ENCODE peak calls at places on chromosomes 13 and 19, in seven cellular contexts. F, Q, T, C, Z, E and B are unnamed samples.

GRCh38 chr19:48751835-48752510 is 468 bp downstream of the FUT1 start:
- DNase-seq in F (no peak), Q (no peak), T (no peak), C (no peak), Z (no peak), E (no peak), B (no peak)

GRCh38 chr13:30148171-30148754 is 159.1 kb downstream of the KATNAL1 start:
- DNase-seq in F (no peak), Q (no peak), T (no peak), C (no peak), Z (no peak), E (peak; percentile 35), B (peak; percentile 43)

GRCh38 chr19:16516381-16516780 is 20.2 kb downstream of the C19orf44 start:
- DNase-seq in F (no peak), Q (no peak), T (no peak), C (no peak), Z (no peak), E (no peak), B (no peak)

GRCh38 chr13:38417241-38417640 is 67.6 kb downstream of the UFM1 start:
- DNase-seq in F (no peak), Q (no peak), T (no peak), C (no peak), Z (no peak), E (no peak), B (no peak)

GRCh38 chr13:80753951-80754350 is 413.0 kb upstream of the SPRY2 start:
- DNase-seq in F (no peak), Q (no peak), T (no peak), C (no peak), Z (no peak), E (no peak), B (no peak)

GRCh38 chr19:571127-571974 is 1.0 kb upstream of the BSG start:
- DNase-seq in F (peak; percentile 68), Q (no peak), T (no peak), C (peak; percentile 70), Z (peak; percentile 76), E (peak; percentile 41), B (peak; percentile 46)

GRCh38 chr19:55641376-55642152 is 762 bp downstream of the ZNF580 start:
- DNase-seq in F (no peak), Q (no peak), T (no peak), C (no peak), Z (peak; percentile 63), E (peak; percentile 29), B (no peak)

GRCh38 chr13:51689597-51689996 is 105.3 kb downstream of the WDFY2 start:
- DNase-seq in F (no peak), Q (no peak), T (no peak), C (no peak), Z (no peak), E (no peak), B (no peak)

GRCh38 chr19:45763691-45764294 is 5.3 kb downstream of the SIX5 start:
- DNase-seq in F (no peak), Q (no peak), T (no peak), C (no peak), Z (no peak), E (no peak), B (no peak)

GRCh38 chr13:69425235-69425634 is 682.4 kb upstream of the ATXN8OS start:
- DNase-seq in F (no peak), Q (no peak), T (no peak), C (no peak), Z (no peak), E (no peak), B (no peak)

GRCh38 chr13:26583662-26584061 is 26.2 kb downstream of the WASF3 start:
- DNase-seq in F (no peak), Q (no peak), T (no peak), C (no peak), Z (no peak), E (no peak), B (no peak)

GRCh38 chr19:4503224-4504170 is 14.8 kb downstream of the PLIN4 start:
- DNase-seq in F (no peak), Q (no peak), T (no peak), C (no peak), Z (no peak), E (no peak), B (no peak)

GRCh38 chr19:40702337-40703012 is 12.0 kb upstream of the NUMBL start:
- DNase-seq in F (no peak), Q (no peak), T (no peak), C (no peak), Z (peak; percentile 84), E (no peak), B (no peak)

GRCh38 chr19:10751109-10751972 is 33.5 kb downstream of the DNM2 start:
- DNase-seq in F (peak; percentile 77), Q (no peak), T (no peak), C (peak; percentile 81), Z (no peak), E (no peak), B (no peak)
- H3K27ac ChIP-seq in F (peak overlapping the region; percentile 88), Q (peak overlapping the region; percentile 8), T (peak overlapping the region; percentile 98), C (peak overlapping the region; percentile 87), Z (peak overlapping the region; percentile 78), E (no peak overlapping the region), B (peak overlapping the region; percentile 58)

GRCh38 chr13:60655268-60655667 is 258.2 kb downstream of the TDRD3 start:
- DNase-seq in F (no peak), Q (no peak), T (no peak), C (no peak), Z (no peak), E (no peak), B (no peak)

DNA sequence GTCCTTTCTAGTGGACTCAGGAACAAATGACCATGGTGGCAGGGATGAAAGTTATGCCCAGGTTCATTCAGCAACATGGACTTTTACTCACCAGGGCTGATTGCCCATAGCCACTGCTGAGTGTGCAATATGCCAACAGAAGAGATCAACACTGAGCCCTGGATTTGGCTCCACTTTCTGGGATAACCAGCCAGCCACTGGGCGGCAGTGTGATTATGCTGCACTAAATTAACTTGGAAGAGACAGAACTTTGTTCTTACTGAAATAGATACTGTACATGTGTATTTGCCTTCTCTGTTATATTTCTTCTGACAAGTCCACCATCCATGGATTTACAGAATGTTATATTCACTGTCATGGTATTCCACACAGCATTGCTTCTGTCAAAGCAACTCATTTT is 257.4 kb downstream of the TDRD3 start:
- DNase-seq in F (no peak), Q (no peak), T (no peak), C (no peak), Z (peak; percentile 6), E (no peak), B (no peak)
- TF ChIP-seq CTCF in F (peak; percentile 24), Q (peak; percentile 37), T (peak; percentile 41), C (peak; percentile 50), Z (peak; percentile 24), E (no peak), B (no peak)

GRCh38 chr13:112712451-112712881 is 22.6 kb downstream of the ATP11A start:
- DNase-seq in F (no peak), Q (no peak), T (no peak), C (no peak), Z (no peak), E (no peak), B (no peak)
- H3K27ac ChIP-seq in F (peak overlapping the region; percentile 79), Q (peak overlapping the region; percentile 70), T (peak overlapping the region; percentile 81), C (peak overlapping the region; percentile 76), Z (peak overlapping the region; percentile 63), E (no peak overlapping the region), B (no peak overlapping the region)

DNA sequence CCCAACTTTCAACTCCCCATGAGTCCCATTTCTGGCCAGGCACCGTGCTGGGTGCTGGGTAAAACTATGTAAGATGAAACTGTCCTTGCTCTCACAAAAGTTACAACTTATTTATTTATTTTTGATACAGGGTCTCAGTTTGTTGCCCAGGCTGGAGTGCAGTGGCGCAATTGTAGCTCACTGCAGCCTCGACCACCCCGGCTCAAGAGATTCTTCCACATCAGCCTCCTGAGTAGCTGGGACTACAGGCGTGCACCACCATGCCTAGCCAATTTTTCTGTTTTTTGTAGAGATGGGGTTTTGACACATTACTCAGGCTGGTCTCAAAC is 12.9 kb upstream of the CADM4 start:
- DNase-seq in F (no peak), Q (no peak), T (no peak), C (no peak), Z (no peak), E (no peak), B (no peak)
- TF ChIP-seq CTCF in F (no peak), Q (no peak), T (no peak), C (no peak), Z (no peak), E (peak; percentile 16), B (no peak)

GRCh38 chr13:99086869-99087129 is 108.9 kb upstream of the DOCK9 start:
- DNase-seq in F (peak; percentile 47), Q (no peak), T (no peak), C (peak; percentile 69), Z (no peak), E (peak; percentile 41), B (peak; percentile 58)
- H3K27ac ChIP-seq in F (peak overlapping the region; percentile 93), Q (peak overlapping the region; percentile 94), T (peak overlapping the region; percentile 95), C (peak overlapping the region; percentile 93), Z (peak overlapping the region; percentile 96), E (peak overlapping the region; percentile 93), B (peak overlapping the region; percentile 99)